ENCODE peak calls at places on chromosome 14, in six cellular contexts. W is sigmoid colon, L is AG10803, A is IMR-90, Z is upper lobe of right lung, J is thoracic aorta. Q is an unnamed sample.

GRCh38 chr14:88037270-88037669 is 32.3 kb downstream of the GPR65 start:
- DNase-seq in Z (no peak), W (no peak), A (no peak), J (no peak), L (no peak), Q (no peak)

GRCh38 chr14:75022655-75023054 is 19.9 kb downstream of the EIF2B2 start:
- DNase-seq in L (no peak), A (no peak), Z (no peak), J (no peak), W (no peak), Q (no peak)

GRCh38 chr14:91029451-91030217 is 30.8 kb downstream of the RPS6KA5 start:
- DNase-seq in J (no peak), A (no peak), L (no peak), Z (no peak), W (no peak), Q (no peak)

GRCh38 chr14:71452535-71452934 is 479.7 kb upstream of the RGS6 start:
- DNase-seq in Z (no peak), A (no peak), L (peak; percentile 35), W (no peak), J (no peak), Q (no peak)

GRCh38 chr14:70792939-70793338 is 16.4 kb downstream of the MAP3K9 start:
- DNase-seq in J (no peak), A (no peak), Z (no peak), L (no peak), W (no peak), Q (no peak)

GRCh38 chr14:64401923-64402322 is 13.8 kb downstream of the MTHFD1 start:
- DNase-seq in Z (no peak), A (no peak), L (no peak), J (no peak), W (no peak), Q (no peak)

GRCh38 chr14:97270308-97270707 is 473.1 kb downstream of the VRK1 start:
- DNase-seq in A (no peak), Z (no peak), W (no peak), J (no peak), L (no peak), Q (no peak)

GRCh38 chr14:69629225-69630127 is 18.1 kb downstream of the SUSD6 start:
- DNase-seq in W (no peak), A (peak; percentile 50), L (peak; percentile 34), Z (no peak), J (no peak), Q (no peak)

GRCh38 chr14:59239030-59239429 is 50.6 kb downstream of the DAAM1 start:
- DNase-seq in L (no peak), Z (no peak), A (no peak), J (no peak), W (no peak), Q (no peak)

GRCh38 chr14:45526715-45527549 is 273.9 kb upstream of the MIS18BP1 start:
- DNase-seq in Z (peak; percentile 51), L (no peak), W (no peak), A (no peak), J (no peak), Q (no peak)

GRCh38 chr14:89915114-89915878 is 39.2 kb downstream of the EFCAB11 start:
- DNase-seq in A (peak; percentile 80), J (no peak), L (peak; percentile 71), Z (no peak), W (peak; percentile 72), Q (peak; percentile 18)

GRCh38 chr14:67449096-67449495 is 37.1 kb upstream of the PLEK2 start:
- DNase-seq in W (no peak), A (no peak), Z (no peak), J (no peak), L (no peak), Q (no peak)

GRCh38 chr14:76320486-76320885 is 55.5 kb upstream of the ESRRB start:
- DNase-seq in A (no peak), J (no peak), L (no peak), Z (peak; percentile 17), W (peak; percentile 43), Q (no peak)

GRCh38 chr14:82720931-82721330 is 1187.3 kb upstream of the SEL1L start:
- DNase-seq in J (no peak), A (no peak), L (no peak), Z (no peak), W (no peak), Q (no peak)

GRCh38 chr14:71852201-71852600 is 80.0 kb upstream of the RGS6 start:
- DNase-seq in J (no peak), L (no peak), W (no peak), A (no peak), Z (no peak), Q (no peak)

GRCh38 chr14:64465208-64465821 is at the start of gene AKAP5:
- DNase-seq in Z (peak; percentile 80), J (no peak), W (no peak), L (no peak), A (peak; percentile 11), Q (no peak)

GRCh38 chr14:45990252-45990651 is 661.3 kb downstream of the RPL10L start:
- DNase-seq in Z (no peak), W (no peak), L (no peak), A (no peak), J (no peak), Q (no peak)

GRCh38 chr14:38078393-38078792 is 129.3 kb upstream of the SSTR1 start:
- DNase-seq in L (no peak), W (no peak), Z (no peak), A (no peak), J (no peak), Q (no peak)

GRCh38 chr14:21199611-21200570 is 44.0 kb upstream of the OR5AU1 start:
- DNase-seq in W (no peak), A (peak; percentile 80), Z (no peak), J (no peak), L (no peak), Q (no peak)

GRCh38 chr14:22059201-22059600 is 385.6 kb upstream of the OR4E1 start:
- DNase-seq in W (no peak), J (no peak), L (no peak), Z (no peak), A (no peak), Q (no peak)

GRCh38 chr14:104739546-104740516 is 13.1 kb upstream of the SIVA1 start:
- DNase-seq in W (no peak), J (no peak), A (no peak), L (no peak), Z (no peak), Q (no peak)

GRCh38 chr14:47438650-47439140 is 236.7 kb downstream of the MDGA2 start:
- DNase-seq in L (no peak), A (no peak), J (no peak), W (no peak), Z (no peak), Q (no peak)

GRCh38 chr14:79899610-79900009 is 311.7 kb downstream of the DIO2 start:
- DNase-seq in L (no peak), W (no peak), A (no peak), Z (no peak), J (no peak), Q (no peak)

GRCh38 chr14:60250318-60251035 is 1.5 kb downstream of the PPM1A start:
- DNase-seq in J (no peak), Z (no peak), A (peak; percentile 9), W (no peak), L (peak; percentile 12), Q (no peak)

GRCh38 chr14:76277586-76278130 is 98.3 kb upstream of the ESRRB start:
- DNase-seq in L (no peak), W (peak; percentile 40), Z (no peak), J (no peak), A (no peak), Q (no peak)

GRCh38 chr14:69260246-69260978 is 454 bp downstream of the GALNT16 start:
- DNase-seq in Z (no peak), J (no peak), A (peak; percentile 4), W (no peak), L (no peak), Q (no peak)

GRCh38 chr14:58026967-58027366 is 125.0 kb downstream of the ARMH4 start:
- DNase-seq in W (no peak), L (no peak), Z (no peak), J (no peak), A (no peak), Q (no peak)

GRCh38 chr14:60845523-60845922 is 111.0 kb downstream of the MNAT1 start:
- DNase-seq in Z (no peak), L (no peak), W (no peak), J (no peak), A (no peak), Q (no peak)

GRCh38 chr14:21525571-21525970 is 575 bp downstream of the SALL2 start:
- DNase-seq in A (peak; percentile 20), W (no peak), L (no peak), J (no peak), Z (no peak), Q (no peak)

GRCh38 chr14:106185837-106186233 is 659.5 kb downstream of the TMEM121 start:
- DNase-seq in L (no peak), J (no peak), Z (no peak), W (no peak), A (no peak), Q (no peak)
- TF ChIP-seq CTCF in L (no peak), J (no peak), Z (peak; percentile 34), W (no peak), A (no peak), Q (no peak)

GRCh38 chr14:102524451-102525212 is 15.1 kb upstream of the ANKRD9 start:
- DNase-seq in A (peak; percentile 98), L (peak; percentile 98), W (peak; percentile 100), J (peak; percentile 92), Z (peak; percentile 100), Q (peak; percentile 90)

GRCh38 chr14:102523200-102524025 is 13.8 kb upstream of the ANKRD9 start:
- DNase-seq in Z (peak; percentile 64), J (no peak), W (no peak), A (no peak), L (no peak), Q (no peak)

GRCh38 chr14:102527255-102528232 is 18.0 kb upstream of the ANKRD9 start:
- DNase-seq in A (no peak), Z (peak; percentile 69), J (no peak), W (no peak), L (no peak), Q (no peak)

GRCh38 chr14:102525213-102526143 is 15.9 kb upstream of the ANKRD9 start:
- DNase-seq in W (no peak), J (no peak), A (peak; percentile 59), L (peak; percentile 58), Z (peak; percentile 64), Q (no peak)

GRCh38 chr14:102524026-102524450 is 14.5 kb upstream of the ANKRD9 start:
- DNase-seq in A (no peak), L (no peak), W (peak; percentile 68), Z (no peak), J (no peak), Q (no peak)
- H3K4me3 ChIP-seq in A (no peak overlapping the region), L (peak overlapping the region; percentile 46), W (peak overlapping the region; percentile 73), Z (peak overlapping the region; percentile 81), J (peak overlapping the region; percentile 76), Q (peak overlapping the region; percentile 18)

DNA sequence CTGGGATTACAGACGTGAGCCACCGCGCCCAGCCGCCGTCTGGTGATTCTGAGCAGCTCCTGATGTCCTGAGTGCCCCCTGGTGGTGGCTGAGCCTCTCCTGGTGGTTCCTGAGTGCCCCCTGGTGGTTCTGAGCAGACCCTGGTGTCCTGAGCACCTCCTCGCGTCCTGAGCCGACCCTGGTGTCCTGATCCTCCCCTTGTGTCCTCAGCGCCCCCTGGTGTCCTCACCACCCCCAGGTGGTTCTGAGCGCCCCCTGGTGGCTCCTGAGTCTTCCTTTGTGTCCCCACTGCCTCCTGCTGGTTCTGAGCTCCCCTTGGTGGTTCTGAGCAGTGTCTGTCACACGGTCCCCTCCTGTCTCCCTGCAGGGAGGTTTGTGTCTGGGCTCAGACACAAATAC is 1304.9 kb downstream of the TMEM121 start:
- DNase-seq in Z (peak; percentile 71), W (no peak), L (no peak), J (no peak), A (no peak), Q (no peak)
- TF ChIP-seq CTCF in Z (peak; percentile 37), W (no peak), L (no peak), J (no peak), A (no peak), Q (peak; percentile 21)

GRCh38 chr14:54349713-54350112 is 47.1 kb upstream of the CDKN3 start:
- DNase-seq in Z (no peak), A (no peak), L (no peak), J (no peak), W (no peak), Q (no peak)
- H3K4me3 ChIP-seq in Z (peak overlapping the region; percentile 2), A (no peak overlapping the region), L (peak overlapping the region; percentile 45), J (peak overlapping the region; percentile 58), W (no peak overlapping the region), Q (no peak overlapping the region)

Q was measured in BJ.